ENCODE peak calls at places on chromosomes 6 and 20, in four cellular contexts. R is lung microvascular endothelial cell, W is GM03348, H is stromal cell of bone marrow. Y is an unnamed sample.

GRCh38 chr6:133236898-133237297 is 4.3 kb upstream of the EYA4 start:
- DNase-seq in R (no peak), W (no peak), H (peak; percentile 66), Y (no peak)

GRCh38 chr6:144912474-144912873 is 627.3 kb downstream of the UTRN start:
- DNase-seq in R (no peak), W (peak; percentile 80), H (peak; percentile 84), Y (peak; percentile 38)

GRCh38 chr20:63567382-63568169 is 6.5 kb downstream of the HELZ2 start:
- DNase-seq in R (no peak), W (no peak), H (no peak), Y (no peak)

GRCh38 chr6:26065952-26066380 is 21.3 kb upstream of the HFE start:
- DNase-seq in R (peak; percentile 89), W (peak; percentile 84), H (peak; percentile 79), Y (peak; percentile 66)

GRCh38 chr6:28323813-28324424 is 12.0 kb downstream of the ZSCAN31 start:
- DNase-seq in R (no peak), W (no peak), H (no peak), Y (no peak)

GRCh38 chr6:27592481-27593199 is 119.7 kb upstream of the ZNF184 start:
- DNase-seq in R (no peak), W (peak; percentile 66), H (no peak), Y (peak; percentile 61)

GRCh38 chr6:24902782-24903181 is 33.0 kb downstream of the RIPOR2 start:
- DNase-seq in R (no peak), W (peak; percentile 69), H (peak; percentile 63), Y (peak; percentile 80)

GRCh38 chr6:118708736-118709135 is 57.3 kb upstream of the CEP85L start:
- DNase-seq in R (no peak), W (peak; percentile 26), H (peak; percentile 77), Y (peak; percentile 11)

GRCh38 chr20:25120920-25121319 is 39.0 kb upstream of the VSX1 start:
- DNase-seq in R (no peak), W (no peak), H (no peak), Y (no peak)

GRCh38 chr6:157985378-157986155 is 3.9 kb downstream of the SYNJ2 start:
- DNase-seq in R (no peak), W (no peak), H (no peak), Y (no peak)

GRCh38 chr6:134323294-134323693 is 5.4 kb upstream of the SGK1 start:
- DNase-seq in R (no peak), W (no peak), H (no peak), Y (no peak)

GRCh38 chr20:51529027-51529749 is 13.3 kb downstream of the NFATC2 start:
- DNase-seq in R (no peak), W (peak; percentile 55), H (peak; percentile 54), Y (no peak)

GRCh38 chr6:7579850-7580249 is 10.1 kb upstream of the SNRNP48 start:
- DNase-seq in R (no peak), W (no peak), H (no peak), Y (no peak)

GRCh38 chr6:47674673-47675072 is 23.7 kb upstream of the ADGRF4 start:
- DNase-seq in R (no peak), W (no peak), H (no peak), Y (no peak)

GRCh38 chr20:11716239-11716944 is 201.3 kb upstream of the BTBD3 start:
- DNase-seq in R (no peak), W (peak; percentile 59), H (peak; percentile 35), Y (peak; percentile 68)